ENCODE peak calls at places on chromosome 14, in seven cellular contexts. One of them, this sample, is unnamed.

GRCh38 chr14:70907996-70908917 is 998 bp downstream of the PCNX1 start:
- DNase-seq in IMR-90: peak
- DNase-seq in neuronal stem cell: no peak
- DNase-seq in mesenchymal stem cell: peak
- DNase-seq in mesendoderm: peak
- DNase-seq in H1: peak
- DNase-seq in trophoblast cell: peak
- DNase-seq in this sample: peak

GRCh38 chr14:58565834-58566233 is 71.9 kb upstream of the DACT1 start:
- DNase-seq in IMR-90: no peak
- DNase-seq in neuronal stem cell: no peak
- DNase-seq in mesenchymal stem cell: no peak
- DNase-seq in mesendoderm: no peak
- DNase-seq in H1: no peak
- DNase-seq in trophoblast cell: no peak
- DNase-seq in this sample: no peak

GRCh38 chr14:65230287-65230728 is 128.0 kb upstream of the MAX start:
- DNase-seq in IMR-90: no peak
- DNase-seq in neuronal stem cell: no peak
- DNase-seq in mesenchymal stem cell: no peak
- DNase-seq in mesendoderm: no peak
- DNase-seq in H1: no peak
- DNase-seq in trophoblast cell: no peak
- DNase-seq in this sample: no peak

GRCh38 chr14:81193924-81194633 is 26.7 kb downstream of the GTF2A1 start:
- DNase-seq in IMR-90: no peak
- DNase-seq in neuronal stem cell: no peak
- DNase-seq in mesenchymal stem cell: no peak
- DNase-seq in mesendoderm: peak
- DNase-seq in H1: no peak
- DNase-seq in trophoblast cell: peak
- DNase-seq in this sample: no peak

GRCh38 chr14:92890830-92891598 is 31.9 kb upstream of the CHGA start:
- DNase-seq in IMR-90: no peak
- DNase-seq in neuronal stem cell: no peak
- DNase-seq in mesenchymal stem cell: no peak
- DNase-seq in mesendoderm: no peak
- DNase-seq in H1: no peak
- DNase-seq in trophoblast cell: no peak
- DNase-seq in this sample: no peak

GRCh38 chr14:33938131-33938949 is 12.5 kb downstream of the EGLN3 start:
- DNase-seq in IMR-90: no peak
- DNase-seq in neuronal stem cell: no peak
- DNase-seq in mesenchymal stem cell: peak
- DNase-seq in mesendoderm: peak
- DNase-seq in H1: no peak
- DNase-seq in trophoblast cell: peak
- DNase-seq in this sample: peak

GRCh38 chr14:102498005-102498677 is 11.4 kb downstream of the ANKRD9 start:
- DNase-seq in IMR-90: no peak
- DNase-seq in neuronal stem cell: no peak
- DNase-seq in mesenchymal stem cell: no peak
- DNase-seq in mesendoderm: peak
- DNase-seq in H1: no peak
- DNase-seq in trophoblast cell: no peak
- DNase-seq in this sample: peak

GRCh38 chr14:100736269-100737180 is 9.8 kb downstream of the DLK1 start:
- DNase-seq in IMR-90: no peak
- DNase-seq in neuronal stem cell: peak
- DNase-seq in mesenchymal stem cell: no peak
- DNase-seq in mesendoderm: no peak
- DNase-seq in H1: no peak
- DNase-seq in trophoblast cell: no peak
- DNase-seq in this sample: peak

GRCh38 chr14:101056446-101056845 is 152.9 kb upstream of the RTL1 start:
- DNase-seq in IMR-90: peak
- DNase-seq in neuronal stem cell: no peak
- DNase-seq in mesenchymal stem cell: no peak
- DNase-seq in mesendoderm: no peak
- DNase-seq in H1: no peak
- DNase-seq in trophoblast cell: no peak
- DNase-seq in this sample: no peak

GRCh38 chr14:24232645-24233537 is at the start of gene GMPR2:
- DNase-seq in IMR-90: no peak
- DNase-seq in neuronal stem cell: no peak
- DNase-seq in mesenchymal stem cell: peak
- DNase-seq in mesendoderm: no peak
- DNase-seq in H1: no peak
- DNase-seq in trophoblast cell: peak
- DNase-seq in this sample: no peak

GRCh38 chr14:64601571-64601970 is 51.8 kb downstream of the PPP1R36 start:
- DNase-seq in IMR-90: no peak
- DNase-seq in neuronal stem cell: no peak
- DNase-seq in mesenchymal stem cell: no peak
- DNase-seq in mesendoderm: no peak
- DNase-seq in H1: no peak
- DNase-seq in trophoblast cell: peak
- DNase-seq in this sample: no peak

GRCh38 chr14:82725188-82725587 is 1191.5 kb upstream of the SEL1L start:
- DNase-seq in IMR-90: no peak
- DNase-seq in neuronal stem cell: no peak
- DNase-seq in mesenchymal stem cell: no peak
- DNase-seq in mesendoderm: no peak
- DNase-seq in H1: no peak
- DNase-seq in trophoblast cell: no peak
- DNase-seq in this sample: no peak

GRCh38 chr14:104654119-104654518 is 35.3 kb upstream of the INF2 start:
- DNase-seq in IMR-90: no peak
- DNase-seq in neuronal stem cell: no peak
- DNase-seq in mesenchymal stem cell: no peak
- DNase-seq in mesendoderm: no peak
- DNase-seq in H1: no peak
- DNase-seq in trophoblast cell: no peak
- DNase-seq in this sample: no peak
- H3K4ac ChIP-seq in IMR-90: no peak
- H3K4ac ChIP-seq in neuronal stem cell: peak
- H3K4ac ChIP-seq in mesenchymal stem cell: no peak
- H3K4ac ChIP-seq in mesendoderm: no peak
- H3K4ac ChIP-seq in H1: no peak
- H3K4ac ChIP-seq in trophoblast cell: no peak
- H3K4ac ChIP-seq in this sample: no peak

GRCh38 chr14:22626590-22626989 is 17.6 kb downstream of the OR6J1 start:
- DNase-seq in IMR-90: no peak
- DNase-seq in neuronal stem cell: no peak
- DNase-seq in mesenchymal stem cell: no peak
- DNase-seq in mesendoderm: no peak
- DNase-seq in H1: no peak
- DNase-seq in trophoblast cell: no peak
- DNase-seq in this sample: no peak
- H3K4ac ChIP-seq in IMR-90: no peak
- H3K4ac ChIP-seq in neuronal stem cell: no peak
- H3K4ac ChIP-seq in mesenchymal stem cell: no peak
- H3K4ac ChIP-seq in mesendoderm: no peak
- H3K4ac ChIP-seq in H1: no peak
- H3K4ac ChIP-seq in trophoblast cell: no peak
- H3K4ac ChIP-seq in this sample: no peak

GRCh38 chr14:23104591-23105347 is at the start of gene CIROP:
- DNase-seq in IMR-90: peak
- DNase-seq in neuronal stem cell: no peak
- DNase-seq in mesenchymal stem cell: no peak
- DNase-seq in mesendoderm: peak
- DNase-seq in H1: no peak
- DNase-seq in trophoblast cell: no peak
- DNase-seq in this sample: no peak
- H3K4ac ChIP-seq in IMR-90: peak
- H3K4ac ChIP-seq in neuronal stem cell: no peak
- H3K4ac ChIP-seq in mesenchymal stem cell: no peak
- H3K4ac ChIP-seq in mesendoderm: no peak
- H3K4ac ChIP-seq in H1: no peak
- H3K4ac ChIP-seq in trophoblast cell: no peak
- H3K4ac ChIP-seq in this sample: no peak

GRCh38 chr14:26655128-26655527 is 57.3 kb upstream of the NOVA1 start:
- DNase-seq in IMR-90: no peak
- DNase-seq in neuronal stem cell: no peak
- DNase-seq in mesenchymal stem cell: no peak
- DNase-seq in mesendoderm: no peak
- DNase-seq in H1: no peak
- DNase-seq in trophoblast cell: no peak
- DNase-seq in this sample: no peak
- H3K4ac ChIP-seq in IMR-90: no peak
- H3K4ac ChIP-seq in neuronal stem cell: no peak
- H3K4ac ChIP-seq in mesenchymal stem cell: no peak
- H3K4ac ChIP-seq in mesendoderm: no peak
- H3K4ac ChIP-seq in H1: no peak
- H3K4ac ChIP-seq in trophoblast cell: no peak
- H3K4ac ChIP-seq in this sample: no peak

GRCh38 chr14:46417066-46417465 is 234.5 kb downstream of the RPL10L start:
- DNase-seq in IMR-90: no peak
- DNase-seq in neuronal stem cell: no peak
- DNase-seq in mesenchymal stem cell: no peak
- DNase-seq in mesendoderm: no peak
- DNase-seq in H1: no peak
- DNase-seq in trophoblast cell: no peak
- DNase-seq in this sample: no peak
- H3K4ac ChIP-seq in IMR-90: no peak
- H3K4ac ChIP-seq in neuronal stem cell: no peak
- H3K4ac ChIP-seq in mesenchymal stem cell: no peak
- H3K4ac ChIP-seq in mesendoderm: no peak
- H3K4ac ChIP-seq in H1: no peak
- H3K4ac ChIP-seq in trophoblast cell: no peak
- H3K4ac ChIP-seq in this sample: no peak